ENCODE peak calls at places on chromosomes 3 and 15, in eight cellular contexts. One of them, this sample, is unnamed.

GRCh38 chr3:145815707-145816413 is 345.1 kb downstream of the PLOD2 start:
- DNase-seq in epithelial cell of esophagus: no peak
- DNase-seq in tibial nerve: no peak
- DNase-seq in neural progenitor cell: no peak
- DNase-seq in cardiac muscle cell: no peak
- DNase-seq in OCI-LY7: no peak
- DNase-seq in HFF-Myc: no peak
- DNase-seq in body of pancreas: no peak
- DNase-seq in this sample: no peak

GRCh38 chr15:83092309-83092976 is 15.0 kb upstream of the TM6SF1 start:
- DNase-seq in neural progenitor cell: no peak
- DNase-seq in body of pancreas: peak
- DNase-seq in tibial nerve: no peak
- DNase-seq in HFF-Myc: no peak
- DNase-seq in cardiac muscle cell: peak
- DNase-seq in epithelial cell of esophagus: peak
- DNase-seq in OCI-LY7: peak
- DNase-seq in this sample: no peak

GRCh38 chr15:95664435-95664834 is 666.1 kb upstream of the NR2F2 start:
- DNase-seq in HFF-Myc: no peak
- DNase-seq in cardiac muscle cell: no peak
- DNase-seq in body of pancreas: peak
- DNase-seq in epithelial cell of esophagus: no peak
- DNase-seq in tibial nerve: no peak
- DNase-seq in OCI-LY7: no peak
- DNase-seq in neural progenitor cell: no peak
- DNase-seq in this sample: no peak

GRCh38 chr3:171916888-171917287 is 73.7 kb downstream of the TMEM212 start:
- DNase-seq in tibial nerve: no peak
- DNase-seq in HFF-Myc: no peak
- DNase-seq in body of pancreas: no peak
- DNase-seq in cardiac muscle cell: no peak
- DNase-seq in neural progenitor cell: no peak
- DNase-seq in OCI-LY7: no peak
- DNase-seq in epithelial cell of esophagus: no peak
- DNase-seq in this sample: no peak

GRCh38 chr15:78651007-78651406 is 10.0 kb upstream of the CHRNB4 start:
- DNase-seq in HFF-Myc: no peak
- DNase-seq in epithelial cell of esophagus: no peak
- DNase-seq in body of pancreas: no peak
- DNase-seq in neural progenitor cell: no peak
- DNase-seq in tibial nerve: no peak
- DNase-seq in cardiac muscle cell: no peak
- DNase-seq in OCI-LY7: no peak
- DNase-seq in this sample: no peak

GRCh38 chr3:149848238-149848637 is 35.2 kb downstream of the RNF13 start:
- DNase-seq in tibial nerve: no peak
- DNase-seq in OCI-LY7: no peak
- DNase-seq in cardiac muscle cell: no peak
- DNase-seq in epithelial cell of esophagus: peak
- DNase-seq in body of pancreas: no peak
- DNase-seq in HFF-Myc: no peak
- DNase-seq in neural progenitor cell: no peak
- DNase-seq in this sample: no peak

GRCh38 chr3:129310111-129310601 is 31.5 kb downstream of the HMCES start:
- DNase-seq in HFF-Myc: no peak
- DNase-seq in epithelial cell of esophagus: peak
- DNase-seq in body of pancreas: no peak
- DNase-seq in tibial nerve: no peak
- DNase-seq in cardiac muscle cell: no peak
- DNase-seq in neural progenitor cell: no peak
- DNase-seq in OCI-LY7: no peak
- DNase-seq in this sample: no peak

GRCh38 chr3:50648297-50648696 is 26.4 kb upstream of the DOCK3 start:
- DNase-seq in tibial nerve: no peak
- DNase-seq in HFF-Myc: no peak
- DNase-seq in epithelial cell of esophagus: no peak
- DNase-seq in body of pancreas: no peak
- DNase-seq in OCI-LY7: no peak
- DNase-seq in cardiac muscle cell: no peak
- DNase-seq in neural progenitor cell: peak
- DNase-seq in this sample: no peak

GRCh38 chr15:35308802-35309201 is 223.7 kb upstream of the NANOGP8 start:
- DNase-seq in HFF-Myc: peak
- DNase-seq in cardiac muscle cell: peak
- DNase-seq in tibial nerve: no peak
- DNase-seq in body of pancreas: no peak
- DNase-seq in neural progenitor cell: no peak
- DNase-seq in OCI-LY7: no peak
- DNase-seq in epithelial cell of esophagus: peak
- DNase-seq in this sample: no peak

GRCh38 chr3:16455001-16455400 is 58.5 kb downstream of the RFTN1 start:
- DNase-seq in tibial nerve: peak
- DNase-seq in neural progenitor cell: no peak
- DNase-seq in epithelial cell of esophagus: no peak
- DNase-seq in OCI-LY7: no peak
- DNase-seq in cardiac muscle cell: no peak
- DNase-seq in body of pancreas: no peak
- DNase-seq in HFF-Myc: no peak
- DNase-seq in this sample: no peak

GRCh38 chr15:81400640-81401236 is 26.7 kb upstream of the TMC3 start:
- DNase-seq in cardiac muscle cell: peak
- DNase-seq in neural progenitor cell: peak
- DNase-seq in body of pancreas: no peak
- DNase-seq in OCI-LY7: peak
- DNase-seq in tibial nerve: no peak
- DNase-seq in HFF-Myc: peak
- DNase-seq in epithelial cell of esophagus: peak
- DNase-seq in this sample: no peak

GRCh38 chr15:43133429-43134156 is at the start of gene TMEM62:
- DNase-seq in tibial nerve: peak
- DNase-seq in epithelial cell of esophagus: peak
- DNase-seq in cardiac muscle cell: peak
- DNase-seq in neural progenitor cell: peak
- DNase-seq in OCI-LY7: peak
- DNase-seq in HFF-Myc: peak
- DNase-seq in body of pancreas: peak
- DNase-seq in this sample: peak

GRCh38 chr15:51244366-51244977 is 93.9 kb downstream of the CYP19A1 start:
- DNase-seq in epithelial cell of esophagus: no peak
- DNase-seq in OCI-LY7: no peak
- DNase-seq in cardiac muscle cell: no peak
- DNase-seq in neural progenitor cell: no peak
- DNase-seq in body of pancreas: no peak
- DNase-seq in tibial nerve: no peak
- DNase-seq in HFF-Myc: no peak
- DNase-seq in this sample: no peak

GRCh38 chr3:63976862-63977180 is 46.5 kb downstream of the PSMD6 start:
- DNase-seq in OCI-LY7: no peak
- DNase-seq in neural progenitor cell: no peak
- DNase-seq in epithelial cell of esophagus: no peak
- DNase-seq in tibial nerve: no peak
- DNase-seq in body of pancreas: peak
- DNase-seq in HFF-Myc: no peak
- DNase-seq in cardiac muscle cell: no peak
- DNase-seq in this sample: no peak

GRCh38 chr3:188286087-188286513 is 132.1 kb downstream of the LPP start:
- DNase-seq in neural progenitor cell: no peak
- DNase-seq in body of pancreas: no peak
- DNase-seq in HFF-Myc: peak
- DNase-seq in tibial nerve: no peak
- DNase-seq in OCI-LY7: no peak
- DNase-seq in cardiac muscle cell: no peak
- DNase-seq in epithelial cell of esophagus: peak
- DNase-seq in this sample: no peak

GRCh38 chr3:188280627-188281026 is 126.7 kb downstream of the LPP start:
- DNase-seq in OCI-LY7: no peak
- DNase-seq in body of pancreas: no peak
- DNase-seq in cardiac muscle cell: no peak
- DNase-seq in epithelial cell of esophagus: peak
- DNase-seq in tibial nerve: no peak
- DNase-seq in neural progenitor cell: no peak
- DNase-seq in HFF-Myc: no peak
- DNase-seq in this sample: no peak

GRCh38 chr3:188284455-188285212 is 130.7 kb downstream of the LPP start:
- DNase-seq in epithelial cell of esophagus: peak
- DNase-seq in OCI-LY7: peak
- DNase-seq in neural progenitor cell: no peak
- DNase-seq in tibial nerve: no peak
- DNase-seq in HFF-Myc: no peak
- DNase-seq in cardiac muscle cell: no peak
- DNase-seq in body of pancreas: no peak
- DNase-seq in this sample: no peak

GRCh38 chr3:188282871-188283270 is 128.9 kb downstream of the LPP start:
- DNase-seq in OCI-LY7: no peak
- DNase-seq in cardiac muscle cell: no peak
- DNase-seq in body of pancreas: no peak
- DNase-seq in epithelial cell of esophagus: no peak
- DNase-seq in HFF-Myc: no peak
- DNase-seq in tibial nerve: no peak
- DNase-seq in neural progenitor cell: no peak
- DNase-seq in this sample: no peak

GRCh38 chr3:188283347-188283746 is 129.4 kb downstream of the LPP start:
- DNase-seq in cardiac muscle cell: no peak
- DNase-seq in OCI-LY7: peak
- DNase-seq in HFF-Myc: no peak
- DNase-seq in neural progenitor cell: no peak
- DNase-seq in body of pancreas: peak
- DNase-seq in epithelial cell of esophagus: peak
- DNase-seq in tibial nerve: peak
- DNase-seq in this sample: no peak
- TF ChIP-seq CTCF in cardiac muscle cell: peak
- TF ChIP-seq CTCF in OCI-LY7: peak
- TF ChIP-seq CTCF in HFF-Myc: no peak
- TF ChIP-seq CTCF in neural progenitor cell: no peak
- TF ChIP-seq CTCF in body of pancreas: peak
- TF ChIP-seq CTCF in epithelial cell of esophagus: peak
- TF ChIP-seq CTCF in tibial nerve: peak
- TF ChIP-seq CTCF in this sample: no peak

GRCh38 chr3:98986073-98986472 is 84.6 kb upstream of the DCBLD2 start:
- DNase-seq in epithelial cell of esophagus: peak
- DNase-seq in HFF-Myc: peak
- DNase-seq in cardiac muscle cell: peak
- DNase-seq in tibial nerve: no peak
- DNase-seq in body of pancreas: no peak
- DNase-seq in OCI-LY7: peak
- DNase-seq in neural progenitor cell: peak
- DNase-seq in this sample: no peak

GRCh38 chr3:98984024-98984423 is 82.5 kb upstream of the DCBLD2 start:
- DNase-seq in cardiac muscle cell: no peak
- DNase-seq in neural progenitor cell: no peak
- DNase-seq in OCI-LY7: no peak
- DNase-seq in epithelial cell of esophagus: no peak
- DNase-seq in tibial nerve: no peak
- DNase-seq in HFF-Myc: no peak
- DNase-seq in body of pancreas: no peak
- DNase-seq in this sample: no peak

GRCh38 chr3:98982336-98982735 is 80.8 kb upstream of the DCBLD2 start:
- DNase-seq in HFF-Myc: no peak
- DNase-seq in epithelial cell of esophagus: no peak
- DNase-seq in tibial nerve: no peak
- DNase-seq in OCI-LY7: no peak
- DNase-seq in neural progenitor cell: peak
- DNase-seq in body of pancreas: no peak
- DNase-seq in cardiac muscle cell: no peak
- DNase-seq in this sample: no peak

GRCh38 chr3:98980915-98981596 is 79.6 kb upstream of the DCBLD2 start:
- DNase-seq in HFF-Myc: no peak
- DNase-seq in OCI-LY7: no peak
- DNase-seq in neural progenitor cell: no peak
- DNase-seq in cardiac muscle cell: no peak
- DNase-seq in tibial nerve: no peak
- DNase-seq in body of pancreas: no peak
- DNase-seq in epithelial cell of esophagus: peak
- DNase-seq in this sample: no peak

DNA sequence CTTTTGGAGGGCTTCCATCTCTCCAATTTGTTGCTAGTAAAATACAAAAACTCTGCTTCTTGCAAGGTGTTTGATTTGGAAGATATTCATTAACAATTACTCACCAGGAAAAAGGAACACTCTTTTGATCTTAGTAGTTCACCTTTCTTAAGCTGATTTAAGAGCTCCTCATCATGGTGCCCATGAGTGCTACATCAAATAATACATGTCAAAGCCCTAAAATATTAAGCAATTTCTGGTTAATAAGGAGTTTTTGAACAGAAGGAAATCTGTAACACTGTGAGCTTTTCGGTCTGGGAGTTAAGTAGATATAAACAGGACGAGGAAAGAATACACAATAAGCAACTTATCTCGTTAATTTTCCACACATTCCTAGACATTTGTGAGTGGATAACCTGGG is 83.9 kb upstream of the DCBLD2 start:
- DNase-seq in epithelial cell of esophagus: peak
- DNase-seq in neural progenitor cell: no peak
- DNase-seq in HFF-Myc: no peak
- DNase-seq in cardiac muscle cell: no peak
- DNase-seq in tibial nerve: no peak
- DNase-seq in OCI-LY7: no peak
- DNase-seq in body of pancreas: no peak
- DNase-seq in this sample: no peak
- TF ChIP-seq CTCF in epithelial cell of esophagus: peak
- TF ChIP-seq CTCF in neural progenitor cell: no peak
- TF ChIP-seq CTCF in HFF-Myc: no peak
- TF ChIP-seq CTCF in cardiac muscle cell: no peak
- TF ChIP-seq CTCF in tibial nerve: no peak
- TF ChIP-seq CTCF in OCI-LY7: no peak
- TF ChIP-seq CTCF in body of pancreas: no peak
- TF ChIP-seq CTCF in this sample: no peak

GRCh38 chr3:65077124-65077523 is 389.3 kb upstream of the ADAMTS9 start:
- DNase-seq in neural progenitor cell: no peak
- DNase-seq in epithelial cell of esophagus: no peak
- DNase-seq in tibial nerve: no peak
- DNase-seq in cardiac muscle cell: no peak
- DNase-seq in HFF-Myc: no peak
- DNase-seq in OCI-LY7: no peak
- DNase-seq in body of pancreas: no peak
- DNase-seq in this sample: no peak
- TF ChIP-seq CTCF in neural progenitor cell: no peak
- TF ChIP-seq CTCF in epithelial cell of esophagus: no peak
- TF ChIP-seq CTCF in tibial nerve: no peak
- TF ChIP-seq CTCF in cardiac muscle cell: no peak
- TF ChIP-seq CTCF in HFF-Myc: no peak
- TF ChIP-seq CTCF in OCI-LY7: no peak
- TF ChIP-seq CTCF in body of pancreas: no peak
- TF ChIP-seq CTCF in this sample: no peak

DNA sequence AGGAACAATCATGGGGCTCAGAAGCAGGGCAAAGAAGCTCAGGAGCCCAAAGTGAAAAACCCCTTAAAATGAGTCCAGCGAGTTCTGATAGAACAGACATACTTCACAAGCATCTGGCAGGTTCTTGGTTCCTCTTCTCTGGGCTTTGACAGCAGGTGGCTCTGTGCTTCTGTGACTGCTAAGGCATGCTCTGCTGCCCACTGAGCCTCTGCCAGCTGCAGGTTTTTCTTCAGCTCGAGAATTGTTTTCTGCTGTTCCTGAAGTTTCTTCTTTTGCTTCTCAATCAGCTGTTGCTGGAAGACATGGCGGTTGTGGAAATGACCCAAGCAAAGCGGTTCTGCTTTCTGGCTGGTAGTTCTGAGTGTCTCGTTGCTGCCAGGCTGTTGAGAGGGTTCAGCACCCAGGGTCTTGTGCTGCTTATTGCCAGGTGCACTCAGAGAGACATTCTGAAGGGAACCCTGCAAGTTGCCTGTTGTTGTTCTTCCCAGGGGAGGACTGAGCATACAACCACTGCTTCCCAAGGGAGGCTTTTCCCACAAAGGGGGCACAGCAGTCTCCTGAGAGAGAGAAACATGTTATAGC is 50.8 kb downstream of the CCDC191 start:
- DNase-seq in OCI-LY7: peak
- DNase-seq in epithelial cell of esophagus: no peak
- DNase-seq in tibial nerve: no peak
- DNase-seq in HFF-Myc: no peak
- DNase-seq in cardiac muscle cell: no peak
- DNase-seq in body of pancreas: no peak
- DNase-seq in neural progenitor cell: no peak
- DNase-seq in this sample: no peak
- TF ChIP-seq CTCF in OCI-LY7: peak
- TF ChIP-seq CTCF in epithelial cell of esophagus: no peak
- TF ChIP-seq CTCF in tibial nerve: no peak
- TF ChIP-seq CTCF in HFF-Myc: no peak
- TF ChIP-seq CTCF in cardiac muscle cell: no peak
- TF ChIP-seq CTCF in body of pancreas: no peak
- TF ChIP-seq CTCF in neural progenitor cell: no peak
- TF ChIP-seq CTCF in this sample: no peak